ENCODE peak calls at places on chromosomes 11 and 22, in eight cellular contexts. P, I, T, Q, W, Y, U and J are unnamed samples.

GRCh38 chr22:18115844-18116480 is 5.4 kb downstream of the TUBA8 start:
- ATAC-seq in P (no peak), I (no peak), T (no peak), Q (no peak), W (peak), Y (peak), U (no peak), J (no peak)

GRCh38 chr11:108718466-108718865 is 53.6 kb downstream of the DDX10 start:
- ATAC-seq in P (no peak), I (no peak), T (no peak), Q (no peak), W (no peak), Y (no peak), U (no peak), J (no peak)

GRCh38 chr22:46791201-46791731 is 28.8 kb downstream of the TBC1D22A start:
- ATAC-seq in P (peak), I (peak), T (peak), Q (no peak), W (peak), Y (peak), U (peak), J (peak)

GRCh38 chr11:102253018-102253775 is 64.1 kb upstream of the BIRC3 start:
- ATAC-seq in P (peak), I (no peak), T (no peak), Q (no peak), W (no peak), Y (no peak), U (no peak), J (no peak)

GRCh38 chr11:18372187-18372586 is 22.2 kb upstream of the LDHA start:
- ATAC-seq in P (no peak), I (no peak), T (no peak), Q (no peak), W (no peak), Y (no peak), U (no peak), J (no peak)

GRCh38 chr11:96197801-96198465 is 145.1 kb downstream of the MAML2 start:
- ATAC-seq in P (no peak), I (no peak), T (peak), Q (no peak), W (no peak), Y (no peak), U (no peak), J (no peak)

GRCh38 chr11:36139767-36140166 is 149.5 kb downstream of the COMMD9 start:
- ATAC-seq in P (no peak), I (no peak), T (no peak), Q (no peak), W (no peak), Y (no peak), U (peak), J (no peak)

GRCh38 chr11:75689861-75690641 is 21.2 kb upstream of the MAP6 start:
- ATAC-seq in P (no peak), I (no peak), T (peak), Q (no peak), W (no peak), Y (no peak), U (no peak), J (no peak)

GRCh38 chr11:23679981-23680380 is 816.9 kb upstream of the LUZP2 start:
- ATAC-seq in P (no peak), I (no peak), T (no peak), Q (no peak), W (no peak), Y (no peak), U (no peak), J (peak)

GRCh38 chr11:34366522-34366921 is 8.7 kb upstream of the ABTB2 start:
- ATAC-seq in P (no peak), I (no peak), T (no peak), Q (no peak), W (no peak), Y (no peak), U (no peak), J (no peak)

GRCh38 chr11:19181673-19182261 is 20.0 kb downstream of the CSRP3 start:
- ATAC-seq in P (no peak), I (no peak), T (no peak), Q (no peak), W (no peak), Y (no peak), U (no peak), J (no peak)

GRCh38 chr11:110345756-110346155 is 49.3 kb upstream of the RDX start:
- ATAC-seq in P (no peak), I (no peak), T (peak), Q (peak), W (no peak), Y (no peak), U (no peak), J (no peak)

GRCh38 chr11:57275582-57275981 is 38.5 kb upstream of the APLNR start:
- ATAC-seq in P (peak), I (no peak), T (no peak), Q (no peak), W (no peak), Y (peak), U (no peak), J (no peak)

GRCh38 chr11:7348432-7349298 is 97.0 kb downstream of the SYT9 start:
- ATAC-seq in P (peak), I (no peak), T (no peak), Q (no peak), W (peak), Y (peak), U (peak), J (no peak)

GRCh38 chr11:110758012-110758411 is 45.8 kb upstream of the ARHGAP20 start:
- ATAC-seq in P (no peak), I (no peak), T (no peak), Q (no peak), W (no peak), Y (no peak), U (no peak), J (no peak)

GRCh38 chr11:114614127-114614720 is 18.6 kb upstream of the NXPE4 start:
- ATAC-seq in P (no peak), I (no peak), T (no peak), Q (no peak), W (no peak), Y (no peak), U (no peak), J (no peak)

GRCh38 chr11:66981976-66982578 is 7.0 kb downstream of the C11orf86 start:
- ATAC-seq in P (peak), I (no peak), T (peak), Q (no peak), W (peak), Y (peak), U (peak), J (no peak)

GRCh38 chr11:128565881-128566280 is 21.5 kb downstream of the ETS1 start:
- ATAC-seq in P (no peak), I (no peak), T (no peak), Q (peak), W (no peak), Y (no peak), U (no peak), J (no peak)

GRCh38 chr11:18853086-18853720 is 61.6 kb upstream of the PTPN5 start:
- ATAC-seq in P (no peak), I (no peak), T (peak), Q (peak), W (no peak), Y (no peak), U (peak), J (no peak)

GRCh38 chr11:114099392-114100178 is 40.1 kb downstream of the ZBTB16 start:
- ATAC-seq in P (peak), I (peak), T (peak), Q (peak), W (peak), Y (peak), U (peak), J (peak)

GRCh38 chr11:22690891-22691290 is 24.5 kb downstream of the GAS2 start:
- ATAC-seq in P (no peak), I (peak), T (no peak), Q (no peak), W (no peak), Y (no peak), U (no peak), J (no peak)

GRCh38 chr11:103700605-103701004 is 335.8 kb upstream of the DDI1 start:
- ATAC-seq in P (peak), I (no peak), T (no peak), Q (peak), W (peak), Y (peak), U (peak), J (peak)

GRCh38 chr11:63663809-63664208 is 7.4 kb downstream of the ATL3 start:
- ATAC-seq in P (no peak), I (no peak), T (no peak), Q (no peak), W (no peak), Y (no peak), U (peak), J (no peak)

GRCh38 chr22:44204937-44205712 is 24.4 kb downstream of the PARVG start:
- ATAC-seq in P (no peak), I (no peak), T (no peak), Q (no peak), W (no peak), Y (no peak), U (no peak), J (no peak)

GRCh38 chr11:117664897-117665296 is 132.1 kb downstream of the DSCAML1 start:
- ATAC-seq in P (peak), I (no peak), T (no peak), Q (no peak), W (no peak), Y (peak), U (no peak), J (no peak)

GRCh38 chr11:43197357-43197756 is 114.4 kb upstream of the API5 start:
- ATAC-seq in P (no peak), I (no peak), T (no peak), Q (no peak), W (no peak), Y (no peak), U (no peak), J (no peak)

GRCh38 chr11:86056262-86056911 is 12.5 kb downstream of the PICALM start:
- ATAC-seq in P (no peak), I (peak), T (no peak), Q (no peak), W (no peak), Y (no peak), U (no peak), J (no peak)

GRCh38 chr11:27401760-27402316 is 38.8 kb upstream of the CCDC34 start:
- ATAC-seq in P (no peak), I (no peak), T (peak), Q (peak), W (no peak), Y (no peak), U (peak), J (no peak)

GRCh38 chr11:99814021-99814420 is 793.3 kb downstream of the CNTN5 start:
- ATAC-seq in P (no peak), I (no peak), T (no peak), Q (no peak), W (no peak), Y (no peak), U (peak), J (no peak)

GRCh38 chr11:13329670-13330401 is 52.2 kb downstream of the BMAL1 start:
- ATAC-seq in P (peak), I (no peak), T (peak), Q (no peak), W (peak), Y (peak), U (peak), J (no peak)

GRCh38 chr11:96134622-96135021 is 208.4 kb downstream of the MAML2 start:
- ATAC-seq in P (peak), I (peak), T (peak), Q (no peak), W (no peak), Y (peak), U (peak), J (no peak)

GRCh38 chr11:112949781-112950575 is 11.2 kb upstream of the NCAM1 start:
- ATAC-seq in P (peak), I (no peak), T (no peak), Q (no peak), W (no peak), Y (peak), U (no peak), J (peak)

GRCh38 chr11:78428273-78428651 is 10.6 kb upstream of the GAB2 start:
- ATAC-seq in P (no peak), I (no peak), T (no peak), Q (no peak), W (no peak), Y (no peak), U (no peak), J (no peak)

DNA sequence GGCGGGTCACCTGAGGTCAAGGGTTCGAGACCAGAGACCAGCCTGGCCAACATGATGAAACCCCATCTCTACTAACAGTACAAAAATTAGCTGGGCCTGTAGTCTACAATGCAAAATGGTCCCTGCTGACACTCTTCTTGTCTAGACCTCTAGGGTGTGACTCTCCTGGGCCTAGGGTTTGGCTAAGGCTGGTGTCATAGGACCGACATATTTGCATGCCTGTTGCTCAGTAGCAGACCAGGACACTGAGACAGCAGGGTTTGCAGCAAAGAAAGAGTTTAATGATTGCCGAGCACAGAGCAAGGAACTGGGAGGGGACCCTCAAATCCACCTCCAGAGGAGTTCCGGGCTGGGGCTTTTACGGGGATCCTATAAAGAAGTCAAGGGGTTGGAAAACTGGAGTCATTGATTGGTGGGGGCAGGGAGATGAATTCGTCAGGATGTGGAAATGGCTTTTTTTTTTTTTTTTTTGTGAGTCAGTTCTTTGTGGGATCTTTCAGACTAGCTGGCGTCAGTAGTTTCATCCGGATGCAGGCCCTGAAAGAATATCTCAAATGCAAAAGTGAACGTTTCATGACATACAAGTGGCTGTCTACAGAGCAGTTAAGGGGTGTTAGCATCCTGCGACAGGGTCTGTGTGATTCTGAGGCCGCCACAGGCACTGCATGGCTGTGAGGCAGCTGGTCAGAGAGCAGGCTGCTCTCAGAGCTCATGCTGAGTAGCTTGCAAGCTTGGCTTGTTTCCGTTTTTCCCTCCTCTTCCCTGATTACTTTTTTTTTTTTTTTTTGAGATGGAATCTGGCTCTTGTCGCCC is 27.2 kb upstream of the A4GALT start:
- ATAC-seq in P (peak), I (no peak), T (no peak), Q (no peak), W (no peak), Y (peak), U (peak), J (no peak)
- H3K27ac ChIP-seq in P (peak), I (no peak), T (peak), Q (no peak), W (peak), Y (peak), U (peak), J (peak)

GRCh38 chr11:83656931-83657330 is 370.8 kb upstream of the CCDC90B start:
- ATAC-seq in P (no peak), I (no peak), T (no peak), Q (no peak), W (no peak), Y (no peak), U (no peak), J (no peak)

GRCh38 chr11:83662494-83662893 is 376.3 kb upstream of the CCDC90B start:
- ATAC-seq in P (peak), I (no peak), T (no peak), Q (no peak), W (no peak), Y (no peak), U (no peak), J (no peak)

GRCh38 chr11:83661491-83662350 is 375.6 kb upstream of the CCDC90B start:
- ATAC-seq in P (no peak), I (no peak), T (no peak), Q (no peak), W (no peak), Y (no peak), U (peak), J (no peak)

GRCh38 chr11:83655996-83656395 is 369.8 kb upstream of the CCDC90B start:
- ATAC-seq in P (no peak), I (no peak), T (no peak), Q (no peak), W (no peak), Y (no peak), U (no peak), J (no peak)

DNA sequence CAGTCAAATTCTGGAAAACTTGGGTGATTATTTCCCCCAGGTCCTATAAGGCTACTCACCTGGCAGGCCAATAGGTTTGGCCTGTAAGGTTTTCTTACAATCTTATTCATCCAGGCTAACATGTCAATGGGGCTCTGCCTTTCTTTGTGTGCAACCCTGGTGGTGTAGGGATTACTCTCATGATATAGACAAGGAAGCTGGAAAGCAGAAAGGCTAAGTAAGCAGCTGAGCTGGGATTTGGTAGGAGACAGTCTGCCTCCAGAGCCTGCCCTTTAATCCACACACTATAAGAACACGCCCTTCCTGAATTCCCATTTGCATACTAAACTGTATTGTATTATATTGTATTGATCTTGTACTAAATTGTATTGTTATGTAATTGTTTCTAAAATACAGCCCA is 373.3 kb upstream of the CCDC90B start:
- ATAC-seq in P (no peak), I (no peak), T (no peak), Q (no peak), W (no peak), Y (no peak), U (no peak), J (no peak)
- H3K27ac ChIP-seq in P (no peak), I (no peak), T (no peak), Q (no peak), W (no peak), Y (no peak), U (no peak), J (no peak)

GRCh38 chr22:25362883-25363240 is 143.4 kb downstream of the CRYBB2 start:
- ATAC-seq in P (peak), I (no peak), T (no peak), Q (no peak), W (no peak), Y (peak), U (no peak), J (no peak)
- H3K27ac ChIP-seq in P (no peak), I (no peak), T (no peak), Q (no peak), W (no peak), Y (no peak), U (no peak), J (no peak)

GRCh38 chr11:47269829-47270305 is at the start of gene MADD:
- ATAC-seq in P (peak), I (peak), T (peak), Q (peak), W (peak), Y (peak), U (peak), J (peak)

GRCh38 chr11:47271328-47271727 is 1.4 kb downstream of the MADD start:
- ATAC-seq in P (no peak), I (no peak), T (no peak), Q (no peak), W (no peak), Y (no peak), U (no peak), J (no peak)

GRCh38 chr11:47270331-47271271 is 668 bp downstream of the MADD start:
- ATAC-seq in P (peak), I (no peak), T (peak), Q (no peak), W (no peak), Y (no peak), U (peak), J (no peak)

GRCh38 chr11:47272706-47273105 is 2.8 kb downstream of the MADD start:
- ATAC-seq in P (no peak), I (no peak), T (no peak), Q (no peak), W (peak), Y (no peak), U (no peak), J (no peak)

GRCh38 chr11:47271961-47272661 is 2.2 kb downstream of the MADD start:
- ATAC-seq in P (no peak), I (no peak), T (no peak), Q (peak), W (peak), Y (peak), U (no peak), J (no peak)
- H3K27ac ChIP-seq in P (peak), I (no peak), T (no peak), Q (no peak), W (peak), Y (peak), U (no peak), J (peak)

DNA sequence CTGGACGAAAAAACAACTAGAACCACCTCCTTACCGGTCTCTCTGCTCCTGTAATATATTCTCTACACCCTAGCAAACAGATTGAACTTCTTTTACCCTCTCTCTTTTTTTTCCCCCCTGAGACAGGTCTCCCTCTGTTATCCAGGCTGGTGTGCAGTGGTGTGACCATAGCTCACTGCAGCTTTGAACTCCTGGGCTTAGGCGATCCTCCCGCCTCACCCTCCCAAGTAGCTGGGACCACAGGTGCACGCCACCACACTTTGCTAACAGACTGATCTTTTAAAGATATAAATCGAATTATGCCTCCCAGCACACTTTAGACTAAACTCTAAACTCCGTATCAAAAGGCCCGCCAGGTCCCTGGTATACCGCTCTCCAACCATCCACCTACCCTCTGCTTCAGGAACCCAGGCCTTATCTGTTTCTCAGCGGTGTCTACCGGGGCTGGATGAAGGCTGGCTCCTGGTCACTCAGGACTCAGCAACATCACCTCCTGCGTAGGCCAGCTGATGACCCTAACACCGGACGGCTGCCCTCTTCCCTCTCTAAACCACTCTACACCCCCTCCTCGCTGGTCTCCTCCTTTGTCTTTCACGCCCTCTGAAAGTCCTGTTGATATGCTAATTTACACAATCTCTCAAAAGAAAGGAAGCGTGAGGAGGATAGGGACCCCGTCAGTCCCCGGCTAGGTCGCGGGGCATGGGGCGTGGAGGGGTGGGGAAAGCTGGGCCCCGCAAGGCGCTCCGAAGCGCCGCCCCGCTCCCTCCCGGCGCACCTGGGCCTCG is 716 bp downstream of the C22orf39 start:
- ATAC-seq in P (peak), I (no peak), T (peak), Q (peak), W (peak), Y (peak), U (no peak), J (no peak)
- H3K27ac ChIP-seq in P (peak), I (peak), T (peak), Q (peak), W (peak), Y (peak), U (peak), J (peak)

DNA sequence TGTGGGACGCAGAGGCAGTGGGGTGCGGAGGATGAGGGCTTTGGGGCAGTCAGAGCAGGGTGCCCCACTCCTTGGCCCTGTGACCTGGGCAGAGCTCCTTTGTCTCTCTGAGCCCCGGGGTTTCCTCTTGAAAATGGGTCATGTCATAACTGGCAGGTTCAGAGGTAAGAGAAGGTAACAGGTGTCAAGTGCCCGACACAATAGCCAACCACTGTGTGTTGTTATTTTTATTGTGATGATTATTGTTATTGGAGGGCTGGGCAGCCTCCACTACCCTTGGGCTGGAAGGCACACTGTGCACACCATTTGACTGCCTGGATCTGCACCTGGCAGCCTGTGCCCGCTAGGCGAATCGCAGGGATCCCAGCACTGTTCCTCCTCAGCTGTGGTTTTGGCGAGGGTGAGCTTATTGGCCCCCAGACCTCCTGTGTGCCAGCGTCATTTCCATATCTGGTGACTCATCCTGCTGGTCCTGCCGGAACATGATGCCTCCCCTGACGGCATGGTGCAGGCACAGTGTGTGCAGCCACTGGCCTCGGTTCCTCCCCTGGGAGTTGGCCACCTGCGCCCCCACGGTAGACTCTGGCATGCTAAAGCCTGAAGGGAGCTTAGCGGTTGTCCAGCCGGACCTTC is 15.4 kb upstream of the SOX10 start:
- ATAC-seq in P (no peak), I (peak), T (no peak), Q (no peak), W (peak), Y (peak), U (peak), J (peak)
- H3K27ac ChIP-seq in P (no peak), I (no peak), T (no peak), Q (no peak), W (peak), Y (no peak), U (peak), J (no peak)